ENCODE peak calls at places on chromosomes 2 and 18, in six cellular contexts. U is mesothelial cell of epicardium, H is GM12878, F is IMR-90, J is activated B cell treated with CpG ODN at 0.5 μM for 24 hours, I is coronary artery. A is an unnamed sample.

GRCh38 chr18:22640281-22640842 is 222.6 kb upstream of the CTAGE1 start:
- DNase-seq in U (no peak), H (no peak), F (no peak), J (no peak), I (no peak), A (no peak)

GRCh38 chr18:25281522-25281921 is 70.4 kb downstream of the ZNF521 start:
- DNase-seq in U (no peak), H (no peak), F (no peak), J (no peak), I (no peak), A (no peak)

GRCh38 chr2:105494683-105495425 is 96.0 kb upstream of the FHL2 start:
- DNase-seq in U (no peak), H (no peak), F (no peak), J (no peak), I (no peak), A (no peak)

GRCh38 chr2:38590053-38590452 is 12.7 kb downstream of the HNRNPLL start:
- DNase-seq in U (no peak), H (no peak), F (no peak), J (no peak), I (no peak), A (no peak)

GRCh38 chr2:50645346-50645745 is 386.6 kb downstream of the NRXN1 start:
- DNase-seq in U (no peak), H (no peak), F (no peak), J (no peak), I (no peak), A (no peak)

GRCh38 chr2:222362336-222362735 is 62.0 kb upstream of the SGPP2 start:
- DNase-seq in U (no peak), H (no peak), F (no peak), J (no peak), I (no peak), A (no peak)

GRCh38 chr18:27226556-27227075 is 41.5 kb upstream of the CHST9 start:
- DNase-seq in U (no peak), H (no peak), F (no peak), J (no peak), I (no peak), A (no peak)

GRCh38 chr2:218145124-218145523 is 19.3 kb downstream of the CXCR2 start:
- DNase-seq in U (no peak), H (no peak), F (no peak), J (no peak), I (no peak), A (no peak)

GRCh38 chr18:23321996-23322395 is 131.1 kb upstream of the RIOK3 start:
- DNase-seq in U (no peak), H (no peak), F (peak; percentile 62), J (no peak), I (no peak), A (no peak)

GRCh38 chr2:189162566-189162965 is 17.0 kb downstream of the COL5A2 start:
- DNase-seq in U (no peak), H (no peak), F (no peak), J (no peak), I (no peak), A (no peak)

GRCh38 chr2:100945930-100946607 is 56.0 kb upstream of the RPL31 start:
- DNase-seq in U (no peak), H (no peak), F (no peak), J (no peak), I (no peak), A (no peak)

GRCh38 chr2:186842373-186842772 is 6.6 kb downstream of the ZSWIM2 start:
- DNase-seq in U (no peak), H (no peak), F (no peak), J (no peak), I (no peak), A (no peak)

GRCh38 chr2:221716434-221717303 is 144.6 kb upstream of the EPHA4 start:
- DNase-seq in U (no peak), H (no peak), F (peak; percentile 34), J (no peak), I (no peak), A (no peak)

GRCh38 chr18:59448546-59448945 is 89.5 kb upstream of the LMAN1 start:
- DNase-seq in U (no peak), H (no peak), F (peak; percentile 31), J (no peak), I (no peak), A (no peak)

GRCh38 chr18:8359076-8359475 is 250.2 kb upstream of the RAB12 start:
- DNase-seq in U (no peak), H (no peak), F (no peak), J (no peak), I (peak; percentile 47), A (no peak)

GRCh38 chr2:29446852-29447251 is 331.6 kb downstream of the CLIP4 start:
- DNase-seq in U (no peak), H (no peak), F (no peak), J (no peak), I (no peak), A (no peak)

GRCh38 chr18:56374005-56374655 is 264.3 kb downstream of the TXNL1 start:
- DNase-seq in U (no peak), H (no peak), F (peak; percentile 26), J (no peak), I (no peak), A (no peak)

GRCh38 chr2:195649629-195650190 is 7.3 kb upstream of the SLC39A10 start:
- DNase-seq in U (no peak), H (no peak), F (no peak), J (no peak), I (no peak), A (no peak)

GRCh38 chr2:101758001-101758400 is 60.5 kb downstream of the MAP4K4 start:
- DNase-seq in U (no peak), H (no peak), F (no peak), J (no peak), I (no peak), A (no peak)

GRCh38 chr2:120205901-120206581 is 17.2 kb downstream of the TMEM185B start:
- DNase-seq in U (no peak), H (no peak), F (no peak), J (no peak), I (no peak), A (peak; percentile 32)

GRCh38 chr2:154693941-154694340 is 4.6 kb upstream of the KCNJ3 start:
- DNase-seq in U (no peak), H (no peak), F (no peak), J (no peak), I (no peak), A (no peak)

DNA sequence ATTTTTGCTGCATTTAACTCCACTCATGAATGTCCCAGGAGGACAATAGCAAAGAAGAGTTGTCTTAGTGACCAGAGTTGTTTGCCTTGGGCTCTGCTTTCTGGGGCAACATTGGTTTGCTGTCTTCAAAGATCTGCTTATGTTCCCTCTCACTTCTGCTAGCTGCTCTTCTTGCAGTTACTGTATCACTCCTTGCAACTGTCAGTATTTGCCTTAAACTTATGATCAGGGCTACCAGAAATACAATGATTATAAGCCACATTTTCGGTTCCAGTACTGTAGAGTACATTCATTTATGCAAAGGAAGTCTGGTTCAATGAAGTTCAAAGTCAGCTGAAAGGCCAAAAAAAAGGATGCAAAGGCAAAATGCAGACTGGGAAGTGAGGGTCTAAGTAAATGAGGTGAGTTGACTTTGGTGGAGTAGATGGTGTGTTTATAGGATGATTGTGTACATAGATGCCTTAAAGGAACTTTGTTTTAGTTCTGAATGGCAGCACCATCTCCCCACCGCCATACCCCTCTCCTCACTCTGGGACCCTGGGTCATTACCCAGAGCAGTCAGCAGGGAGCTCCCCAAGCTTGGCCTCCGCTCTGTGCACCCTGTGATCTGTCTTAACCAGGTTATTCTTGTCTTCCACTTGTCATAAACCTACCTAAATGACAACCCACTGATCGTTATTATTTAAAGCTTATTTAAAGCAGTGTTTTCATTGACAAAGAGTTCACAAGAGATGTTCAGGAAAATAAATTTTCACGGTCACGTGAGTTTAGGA is 236.0 kb downstream of the DOK6 start:
- DNase-seq in U (no peak), H (no peak), F (no peak), J (no peak), I (no peak), A (no peak)
- TF ChIP-seq CTCF in U (no peak), H (peak; percentile 45), F (peak; percentile 33), J (no peak), I (no peak), A (peak; percentile 28)

DNA sequence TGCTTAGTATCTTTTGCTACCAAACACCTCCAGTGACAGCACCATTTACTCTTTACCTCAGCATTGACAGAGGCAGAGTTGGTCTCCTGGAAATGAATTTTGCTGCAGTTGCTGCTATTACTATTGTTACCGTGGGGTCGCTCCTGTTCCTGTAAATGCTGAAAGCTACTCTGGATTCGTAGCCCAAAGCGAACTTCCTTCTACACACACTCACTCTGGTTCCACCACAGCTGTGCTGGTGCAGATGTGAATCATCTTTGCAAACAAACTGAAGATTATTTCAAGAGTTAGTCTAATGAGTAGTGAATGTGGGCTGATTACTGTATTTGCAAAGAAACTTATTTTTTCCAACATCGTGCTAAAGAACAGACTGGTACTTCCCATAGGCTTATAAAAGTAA is 303.9 kb downstream of the LPIN1 start:
- DNase-seq in U (no peak), H (no peak), F (peak; percentile 94), J (no peak), I (no peak), A (no peak)
- TF ChIP-seq CTCF in U (no peak), H (no peak), F (peak; percentile 46), J (no peak), I (no peak), A (no peak)

GRCh38 chr2:25881759-25882158 is 3.5 kb upstream of the ASXL2 start:
- DNase-seq in U (no peak), H (no peak), F (no peak), J (no peak), I (no peak), A (no peak)

GRCh38 chr2:25877431-25878360 is 591 bp downstream of the ASXL2 start:
- DNase-seq in U (peak; percentile 59), H (peak; percentile 40), F (peak; percentile 58), J (no peak), I (peak; percentile 76), A (peak; percentile 39)

GRCh38 chr2:25879133-25879730 is 945 bp upstream of the ASXL2 start:
- DNase-seq in U (no peak), H (no peak), F (peak; percentile 77), J (no peak), I (no peak), A (no peak)

DNA sequence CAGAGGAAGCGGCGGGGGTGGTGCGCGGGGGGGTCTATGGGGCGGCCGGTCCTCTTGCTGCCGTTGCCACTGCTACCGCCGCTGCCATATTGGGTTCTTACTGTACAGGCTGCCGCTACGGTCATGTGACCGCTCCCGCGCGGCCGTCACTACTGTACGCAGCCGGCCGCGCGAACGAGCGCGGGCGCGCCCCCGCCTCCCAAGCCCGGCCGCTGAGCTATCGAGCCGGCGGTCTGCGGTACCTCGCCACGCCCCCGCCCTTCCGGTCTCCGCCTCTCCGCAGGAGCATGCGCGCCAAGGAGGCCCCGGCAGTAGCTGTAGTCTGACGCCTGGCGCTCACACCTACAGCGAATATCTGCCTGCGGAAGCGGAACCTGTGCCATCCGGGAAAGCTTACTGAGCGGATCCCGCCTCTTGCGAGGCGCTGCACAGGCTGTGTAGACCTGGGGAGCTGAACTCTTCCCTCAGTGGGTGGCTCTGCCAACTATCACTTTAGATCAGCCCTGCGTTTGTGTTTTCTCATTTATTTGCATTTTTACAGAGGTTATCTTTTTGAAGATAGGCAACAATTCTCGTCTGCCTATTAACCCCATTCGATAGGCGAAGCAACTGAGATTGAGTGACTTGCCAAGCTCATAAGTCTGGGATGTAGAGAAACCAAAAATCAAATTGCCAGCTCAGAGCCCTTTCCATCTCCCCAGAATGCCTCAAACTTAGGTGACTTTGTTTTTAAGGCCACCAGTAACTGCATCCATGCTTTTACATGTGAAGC is at the start of gene ASXL2:
- DNase-seq in U (peak; percentile 96), H (peak; percentile 92), F (peak; percentile 97), J (peak; percentile 98), I (peak; percentile 96), A (peak; percentile 90)
- TF ChIP-seq CTCF in U (no peak), H (no peak), F (no peak), J (no peak), I (no peak), A (peak; percentile 5)

GRCh38 chr2:216989335-216990129 is 129.7 kb upstream of the TNP1 start:
- DNase-seq in U (no peak), H (no peak), F (peak; percentile 50), J (no peak), I (no peak), A (no peak)
- TF ChIP-seq CTCF in U (no peak), H (no peak), F (no peak), J (no peak), I (no peak), A (no peak)

A was measured in progenitor cell of endocrine pancreas.